ENCODE peak calls at places on chromosome 1, in seven cellular contexts. One of them, this sample, is unnamed.
A peak's percentile ranks its signal among the peaks of the same experiment; 100 is the strongest.

GRCh38 chr1:6222644-6223043 is 13.1 kb downstream of the ICMT start:
- DNase-seq in CD4-positive, alpha-beta T cell: no peak
- DNase-seq in HS-5: no peak
- DNase-seq in ELF-1: no peak
- DNase-seq in activated CD4-positive, alpha-beta T cell treated with anti-CD3 and anti-CD28 coated beads, Interleukin-2, amount 50 U/mL, for 48 hours: no peak
- DNase-seq in mesenteric fat pad: no peak
- DNase-seq in NAMALWA: no peak
- DNase-seq in this sample: no peak

GRCh38 chr1:171738921-171739320 is 2.9 kb downstream of the VAMP4 start:
- DNase-seq in CD4-positive, alpha-beta T cell: no peak
- DNase-seq in HS-5: no peak
- DNase-seq in ELF-1: no peak
- DNase-seq in activated CD4-positive, alpha-beta T cell treated with anti-CD3 and anti-CD28 coated beads, Interleukin-2, amount 50 U/mL, for 48 hours: no peak
- DNase-seq in mesenteric fat pad: no peak
- DNase-seq in NAMALWA: no peak
- DNase-seq in this sample: no peak

GRCh38 chr1:37449936-37450335 is 24.4 kb upstream of the ZC3H12A start:
- DNase-seq in CD4-positive, alpha-beta T cell: no peak
- DNase-seq in HS-5: no peak
- DNase-seq in ELF-1: no peak
- DNase-seq in activated CD4-positive, alpha-beta T cell treated with anti-CD3 and anti-CD28 coated beads, Interleukin-2, amount 50 U/mL, for 48 hours: no peak
- DNase-seq in mesenteric fat pad: no peak
- DNase-seq in NAMALWA: peak; percentile 29
- DNase-seq in this sample: no peak

GRCh38 chr1:31413405-31414005 is 492 bp downstream of the SERINC2 start:
- DNase-seq in CD4-positive, alpha-beta T cell: no peak
- DNase-seq in HS-5: no peak
- DNase-seq in ELF-1: peak; percentile 49
- DNase-seq in activated CD4-positive, alpha-beta T cell treated with anti-CD3 and anti-CD28 coated beads, Interleukin-2, amount 50 U/mL, for 48 hours: peak; percentile 22
- DNase-seq in mesenteric fat pad: no peak
- DNase-seq in NAMALWA: no peak
- DNase-seq in this sample: no peak

GRCh38 chr1:39829791-39830533 is 41.3 kb upstream of the BMP8B start:
- DNase-seq in CD4-positive, alpha-beta T cell: no peak
- DNase-seq in HS-5: no peak
- DNase-seq in ELF-1: peak; percentile 72
- DNase-seq in activated CD4-positive, alpha-beta T cell treated with anti-CD3 and anti-CD28 coated beads, Interleukin-2, amount 50 U/mL, for 48 hours: no peak
- DNase-seq in mesenteric fat pad: no peak
- DNase-seq in NAMALWA: no peak
- DNase-seq in this sample: no peak

GRCh38 chr1:204837440-204838084 is 33.1 kb upstream of the NFASC start:
- DNase-seq in CD4-positive, alpha-beta T cell: no peak
- DNase-seq in HS-5: no peak
- DNase-seq in ELF-1: peak; percentile 85
- DNase-seq in activated CD4-positive, alpha-beta T cell treated with anti-CD3 and anti-CD28 coated beads, Interleukin-2, amount 50 U/mL, for 48 hours: peak; percentile 37
- DNase-seq in mesenteric fat pad: no peak
- DNase-seq in NAMALWA: peak; percentile 36
- DNase-seq in this sample: no peak

GRCh38 chr1:22983944-22984343 is 11.3 kb upstream of the LACTBL1 start:
- DNase-seq in CD4-positive, alpha-beta T cell: no peak
- DNase-seq in HS-5: no peak
- DNase-seq in ELF-1: no peak
- DNase-seq in activated CD4-positive, alpha-beta T cell treated with anti-CD3 and anti-CD28 coated beads, Interleukin-2, amount 50 U/mL, for 48 hours: no peak
- DNase-seq in mesenteric fat pad: no peak
- DNase-seq in NAMALWA: no peak
- DNase-seq in this sample: no peak

GRCh38 chr1:56360021-56360420 is 219.3 kb downstream of the PLPP3 start:
- DNase-seq in CD4-positive, alpha-beta T cell: no peak
- DNase-seq in HS-5: no peak
- DNase-seq in ELF-1: no peak
- DNase-seq in activated CD4-positive, alpha-beta T cell treated with anti-CD3 and anti-CD28 coated beads, Interleukin-2, amount 50 U/mL, for 48 hours: no peak
- DNase-seq in mesenteric fat pad: no peak
- DNase-seq in NAMALWA: no peak
- DNase-seq in this sample: no peak

GRCh38 chr1:237386362-237387143 is 344.6 kb downstream of the RYR2 start:
- DNase-seq in CD4-positive, alpha-beta T cell: no peak
- DNase-seq in HS-5: peak; percentile 22
- DNase-seq in ELF-1: no peak
- DNase-seq in activated CD4-positive, alpha-beta T cell treated with anti-CD3 and anti-CD28 coated beads, Interleukin-2, amount 50 U/mL, for 48 hours: no peak
- DNase-seq in mesenteric fat pad: no peak
- DNase-seq in NAMALWA: peak; percentile 52
- DNase-seq in this sample: no peak

GRCh38 chr1:145858238-145858936 is 494 bp downstream of the PIAS3 start:
- DNase-seq in CD4-positive, alpha-beta T cell: peak; percentile 41
- DNase-seq in HS-5: no peak
- DNase-seq in ELF-1: peak; percentile 67
- DNase-seq in activated CD4-positive, alpha-beta T cell treated with anti-CD3 and anti-CD28 coated beads, Interleukin-2, amount 50 U/mL, for 48 hours: peak; percentile 60
- DNase-seq in mesenteric fat pad: no peak
- DNase-seq in NAMALWA: peak; percentile 84
- DNase-seq in this sample: no peak

GRCh38 chr1:40530735-40531380 is 579 bp upstream of the ZNF684 start:
- DNase-seq in CD4-positive, alpha-beta T cell: no peak
- DNase-seq in HS-5: no peak
- DNase-seq in ELF-1: no peak
- DNase-seq in activated CD4-positive, alpha-beta T cell treated with anti-CD3 and anti-CD28 coated beads, Interleukin-2, amount 50 U/mL, for 48 hours: no peak
- DNase-seq in mesenteric fat pad: no peak
- DNase-seq in NAMALWA: no peak
- DNase-seq in this sample: no peak

GRCh38 chr1:172948457-172948856 is 102.3 kb downstream of the TNFSF18 start:
- DNase-seq in CD4-positive, alpha-beta T cell: no peak
- DNase-seq in HS-5: peak; percentile 86
- DNase-seq in ELF-1: no peak
- DNase-seq in activated CD4-positive, alpha-beta T cell treated with anti-CD3 and anti-CD28 coated beads, Interleukin-2, amount 50 U/mL, for 48 hours: no peak
- DNase-seq in mesenteric fat pad: no peak
- DNase-seq in NAMALWA: no peak
- DNase-seq in this sample: peak; percentile 68